ENCODE peak calls at places on chromosomes 16 and 17, in five cellular contexts. W is WTC11, P is GM23338, L is GM12878, A is H1. S is an unnamed sample.
A peak's percentile ranks its signal among the peaks of the same experiment; 100 is the strongest.

GRCh38 chr16:57231821-57232350 is 13.2 kb upstream of the ARL2BP start:
- DNase-seq in P (no peak), W (no peak), A (no peak), L (no peak), S (no peak)

GRCh38 chr17:47966079-47966519 is 4.8 kb upstream of the CDK5RAP3 start:
- DNase-seq in A (no peak), P (no peak), W (no peak), L (no peak), S (no peak)

GRCh38 chr17:19410875-19411291 is at the start of gene RNF112:
- DNase-seq in A (no peak), P (peak; percentile 74), L (no peak), W (no peak), S (no peak)

GRCh38 chr16:165539-166374 is at the start of gene HBM:
- DNase-seq in P (peak; percentile 40), A (no peak), W (no peak), L (no peak), S (no peak)

GRCh38 chr17:47915667-47916242 is 19.7 kb downstream of the SP2 start:
- DNase-seq in W (no peak), P (no peak), A (no peak), L (no peak), S (no peak)

GRCh38 chr17:35536664-35537160 is 766 bp downstream of the SLFN12L start:
- DNase-seq in L (no peak), P (no peak), W (no peak), A (no peak), S (no peak)

GRCh38 chr17:8015957-8016631 is 13.7 kb downstream of the GUCY2D start:
- DNase-seq in W (peak; percentile 61), P (peak; percentile 74), L (no peak), A (no peak), S (no peak)

GRCh38 chr17:70797166-70797565 is 627.8 kb downstream of the KCNJ2 start:
- DNase-seq in L (no peak), W (no peak), A (no peak), P (no peak), S (no peak)

GRCh38 chr16:10558746-10559641 is 21.4 kb downstream of the EMP2 start:
- DNase-seq in L (no peak), W (no peak), P (no peak), A (no peak), S (no peak)

GRCh38 chr16:89418352-89418751 is 72.0 kb downstream of the ANKRD11 start:
- DNase-seq in A (no peak), W (no peak), L (no peak), P (no peak), S (no peak)

GRCh38 chr16:64656471-64656870 is 465.4 kb downstream of the CDH11 start:
- DNase-seq in P (no peak), W (no peak), A (no peak), L (no peak), S (no peak)

GRCh38 chr17:2259769-2260536 is 43.6 kb downstream of the SMG6 start:
- DNase-seq in P (no peak), A (no peak), W (no peak), L (peak; percentile 85), S (no peak)

GRCh38 chr17:78903101-78903779 is at the start of gene CEP295NL:
- DNase-seq in P (peak; percentile 59), L (no peak), W (no peak), A (no peak), S (peak; percentile 33)

GRCh38 chr17:48678141-48678971 is 44.0 kb downstream of the PRAC1 start:
- DNase-seq in W (peak; percentile 89), L (peak; percentile 9), P (peak; percentile 91), A (peak; percentile 51), S (peak; percentile 82)

GRCh38 chr16:66977341-66978113 is 10.9 kb upstream of the CES4A start:
- DNase-seq in W (peak; percentile 95), L (peak; percentile 21), A (peak; percentile 56), P (peak; percentile 96), S (peak; percentile 89)

GRCh38 chr16:47732122-47732805 is 271.1 kb downstream of the PHKB start:
- DNase-seq in L (no peak), W (no peak), P (peak; percentile 2), A (peak; percentile 13), S (no peak)

GRCh38 chr16:22624759-22625533 is 114.3 kb downstream of the NPIPB5 start:
- DNase-seq in P (no peak), L (no peak), A (no peak), W (no peak), S (no peak)

GRCh38 chr16:65410801-65411200 is 288.9 kb upstream of the CDH11 start:
- DNase-seq in L (no peak), P (no peak), W (no peak), A (no peak), S (no peak)

GRCh38 chr16:10013364-10013763 is 168.9 kb downstream of the GRIN2A start:
- DNase-seq in P (peak; percentile 41), A (no peak), W (no peak), L (no peak), S (no peak)

GRCh38 chr17:75135946-75136345 is 4.4 kb upstream of the NT5C start:
- DNase-seq in L (no peak), A (no peak), P (no peak), W (no peak), S (no peak)
- TF ChIP-seq CREB1 in L (no peak), A (no peak), P (no peak), W (no peak), S (no peak)

GRCh38 chr17:15379659-15380058 is 38.3 kb upstream of the TEKT3 start:
- DNase-seq in L (no peak), P (no peak), W (no peak), A (no peak), S (no peak)

GRCh38 chr17:15380447-15380846 is 39.0 kb upstream of the TEKT3 start:
- DNase-seq in A (no peak), L (no peak), W (no peak), P (no peak), S (no peak)

GRCh38 chr17:15378243-15378642 is 36.8 kb upstream of the TEKT3 start:
- DNase-seq in W (no peak), L (no peak), P (no peak), A (no peak), S (no peak)

GRCh38 chr17:15377608-15378007 is 36.2 kb upstream of the TEKT3 start:
- DNase-seq in L (no peak), A (no peak), P (peak; percentile 13), W (no peak), S (no peak)

DNA sequence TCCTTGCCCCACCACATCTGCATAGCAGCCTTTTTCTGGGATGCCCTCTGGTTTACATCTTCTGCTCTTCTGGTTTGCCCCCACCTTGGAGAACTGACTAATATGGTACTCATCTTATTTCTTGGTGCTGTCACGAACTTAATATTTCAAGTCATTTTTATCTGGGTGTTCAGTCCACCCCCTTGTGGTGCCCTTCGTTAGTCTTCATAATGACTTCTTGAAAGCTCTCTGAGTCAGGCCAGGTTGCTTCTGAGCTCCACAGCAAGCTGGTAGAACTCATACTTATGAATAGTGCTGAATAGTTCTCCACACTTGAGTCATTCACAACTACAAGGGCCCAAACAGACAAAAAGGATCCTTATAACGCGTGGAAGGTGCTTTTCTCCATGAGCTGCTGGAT is 35.8 kb upstream of the TEKT3 start:
- DNase-seq in A (no peak), W (no peak), P (no peak), L (no peak), S (no peak)
- TF ChIP-seq CREB1 in A (no peak), W (no peak), P (no peak), L (no peak), S (no peak)

DNA sequence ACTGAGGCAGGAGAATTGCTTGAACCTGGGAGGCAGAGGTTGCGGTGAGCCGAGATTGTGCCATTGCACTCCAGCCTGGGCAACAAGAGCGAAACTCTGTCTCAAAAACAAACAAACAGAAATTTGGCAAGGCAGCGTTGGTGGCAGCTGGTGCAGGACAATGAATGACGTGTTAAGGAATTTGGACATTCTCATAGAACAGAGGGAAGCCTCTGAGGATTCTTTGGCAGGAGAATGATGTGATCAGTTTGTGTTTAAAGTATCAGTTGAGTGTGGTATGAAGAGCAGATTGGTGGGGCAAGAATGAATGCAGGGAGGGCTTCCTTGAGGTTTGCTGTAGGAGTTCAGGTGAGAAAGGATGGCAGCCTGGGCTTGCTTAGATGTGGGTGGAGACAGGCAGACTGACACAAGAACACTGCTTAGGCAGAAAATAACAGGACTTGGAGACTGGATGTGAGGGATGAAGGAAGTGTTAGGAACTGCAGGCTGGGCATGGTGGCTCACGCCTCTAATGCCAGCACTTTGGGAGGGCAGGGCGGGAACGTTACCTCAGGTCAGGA is 4.8 kb downstream of the CYB5D2 start:
- DNase-seq in L (no peak), A (no peak), W (no peak), P (no peak), S (no peak)
- TF ChIP-seq CREB1 in L (no peak), A (no peak), W (no peak), P (no peak), S (no peak)

GRCh38 chr17:17106716-17107115 is 64.5 kb downstream of the MPRIP start:
- DNase-seq in P (no peak), W (no peak), L (no peak), A (no peak), S (no peak)

GRCh38 chr17:17103160-17103559 is 60.9 kb downstream of the MPRIP start:
- DNase-seq in L (no peak), W (no peak), P (no peak), A (no peak), S (no peak)

GRCh38 chr17:17104036-17104435 is 61.8 kb downstream of the MPRIP start:
- DNase-seq in L (no peak), A (no peak), P (no peak), W (no peak), S (no peak)

GRCh38 chr17:17105976-17106375 is 63.7 kb downstream of the MPRIP start:
- DNase-seq in W (no peak), A (no peak), P (no peak), L (no peak), S (no peak)

DNA sequence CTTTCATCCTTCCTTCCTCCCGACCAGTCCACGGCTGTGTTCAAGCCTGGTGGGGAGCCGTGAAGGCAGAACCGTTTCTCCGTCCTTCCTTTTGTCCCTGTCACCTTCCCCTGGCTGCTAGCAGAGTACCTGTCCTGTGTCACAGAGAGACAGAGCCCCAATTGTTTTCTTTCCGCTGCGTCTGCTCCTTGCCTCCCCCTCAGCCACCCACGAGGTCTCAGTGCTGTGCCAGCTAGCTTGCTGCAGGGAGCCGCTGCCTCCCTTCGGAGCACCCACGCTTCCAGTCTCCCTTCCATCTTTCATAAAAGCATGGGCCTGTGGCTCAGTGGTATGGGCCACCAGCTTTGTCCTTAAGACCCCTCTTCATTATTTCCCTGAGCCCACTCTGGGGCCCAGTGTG is 62.2 kb downstream of the MPRIP start:
- DNase-seq in P (no peak), L (no peak), W (no peak), A (no peak), S (no peak)
- TF ChIP-seq CREB1 in P (no peak), L (no peak), W (no peak), A (no peak), S (no peak)

GRCh38 chr16:82425661-82426060 is 201.1 kb upstream of the CDH13 start:
- DNase-seq in A (no peak), L (no peak), W (no peak), P (no peak), S (no peak)
- TF ChIP-seq CREB1 in A (no peak), L (no peak), W (no peak), P (no peak), S (no peak)

GRCh38 chr17:76383645-76384221 is 676 bp upstream of the SPHK1 start:
- DNase-seq in A (no peak), L (no peak), W (peak; percentile 59), P (peak; percentile 66), S (peak; percentile 75)
- TF ChIP-seq CREB1 in A (no peak), L (no peak), W (no peak), P (no peak), S (peak; percentile 68)

GRCh38 chr17:3808701-3809100 is 7.7 kb upstream of the ITGAE start:
- DNase-seq in A (no peak), L (no peak), P (no peak), W (no peak), S (no peak)
- TF ChIP-seq CREB1 in A (no peak), L (no peak), P (no peak), W (no peak), S (no peak)